ENCODE peak calls at places on chromosomes 11 and 22, in four cellular contexts. Q is CD8-positive, alpha-beta T cell; Z is tibial nerve; T is Karpas-422. J is an unnamed sample.
A peak's percentile ranks its signal among the peaks of the same experiment; 100 is the strongest.

GRCh38 chr22:22751043-22751603 is 106.7 kb downstream of the GGTLC2 start:
- DNase-seq in Q (no peak), T (no peak), Z (no peak), J (no peak)

GRCh38 chr22:29314074-29314473 is 1.4 kb downstream of the RASL10A start:
- DNase-seq in Q (no peak), Z (no peak), T (no peak), J (no peak)

GRCh38 chr11:105042178-105042577 is 3.0 kb downstream of the CARD16 start:
- DNase-seq in Q (no peak), T (no peak), Z (no peak), J (no peak)

GRCh38 chr22:38204784-38205183 is 3.0 kb downstream of the MAFF start:
- DNase-seq in T (peak; percentile 60), Z (no peak), Q (no peak), J (no peak)

GRCh38 chr22:17131686-17132085 is 10.5 kb upstream of the TMEM121B start:
- DNase-seq in T (peak; percentile 58), Z (no peak), Q (no peak), J (no peak)

GRCh38 chr11:2102132-2102882 is 36.9 kb downstream of the IGF2 start:
- DNase-seq in Z (no peak), Q (no peak), T (no peak), J (no peak)

GRCh38 chr22:22598144-22598543 is 39.1 kb upstream of the PRAME start:
- DNase-seq in T (no peak), Q (no peak), Z (no peak), J (no peak)

GRCh38 chr11:85756401-85757200 is 54.3 kb downstream of the SYTL2 start:
- DNase-seq in T (no peak), Z (no peak), Q (no peak), J (peak; percentile 33)

GRCh38 chr11:17760102-17761029 is 25.8 kb downstream of the KCNC1 start:
- DNase-seq in Z (no peak), Q (no peak), T (peak; percentile 90), J (no peak)

GRCh38 chr11:126596474-126596873 is 241.0 kb downstream of the ST3GAL4 start:
- DNase-seq in Q (no peak), T (no peak), Z (no peak), J (no peak)

GRCh38 chr22:44314425-44315067 is 1.8 kb upstream of the SHISAL1 start:
- DNase-seq in T (no peak), Z (no peak), Q (no peak), J (no peak)

GRCh38 chr22:39714321-39714720 is 143.8 kb downstream of the CACNA1I start:
- DNase-seq in T (no peak), Q (no peak), Z (no peak), J (no peak)

GRCh38 chr11:100734743-100735527 is 47.8 kb downstream of the ARHGAP42 start:
- DNase-seq in T (no peak), Z (no peak), Q (no peak), J (no peak)

GRCh38 chr11:1737080-1737757 is 13.2 kb downstream of the IFITM10 start:
- DNase-seq in Q (no peak), T (no peak), Z (no peak), J (no peak)

GRCh38 chr11:37630866-37631265 is 1032.8 kb upstream of the RAG2 start:
- DNase-seq in Q (no peak), T (no peak), Z (no peak), J (no peak)

GRCh38 chr22:45664136-45664646 is 7.4 kb upstream of the ATXN10 start:
- DNase-seq in Q (no peak), T (no peak), Z (no peak), J (no peak)

GRCh38 chr22:24976442-24977218 is 24.1 kb downstream of the KIAA1671 start:
- DNase-seq in Q (no peak), Z (no peak), T (no peak), J (peak; percentile 65)

DNA sequence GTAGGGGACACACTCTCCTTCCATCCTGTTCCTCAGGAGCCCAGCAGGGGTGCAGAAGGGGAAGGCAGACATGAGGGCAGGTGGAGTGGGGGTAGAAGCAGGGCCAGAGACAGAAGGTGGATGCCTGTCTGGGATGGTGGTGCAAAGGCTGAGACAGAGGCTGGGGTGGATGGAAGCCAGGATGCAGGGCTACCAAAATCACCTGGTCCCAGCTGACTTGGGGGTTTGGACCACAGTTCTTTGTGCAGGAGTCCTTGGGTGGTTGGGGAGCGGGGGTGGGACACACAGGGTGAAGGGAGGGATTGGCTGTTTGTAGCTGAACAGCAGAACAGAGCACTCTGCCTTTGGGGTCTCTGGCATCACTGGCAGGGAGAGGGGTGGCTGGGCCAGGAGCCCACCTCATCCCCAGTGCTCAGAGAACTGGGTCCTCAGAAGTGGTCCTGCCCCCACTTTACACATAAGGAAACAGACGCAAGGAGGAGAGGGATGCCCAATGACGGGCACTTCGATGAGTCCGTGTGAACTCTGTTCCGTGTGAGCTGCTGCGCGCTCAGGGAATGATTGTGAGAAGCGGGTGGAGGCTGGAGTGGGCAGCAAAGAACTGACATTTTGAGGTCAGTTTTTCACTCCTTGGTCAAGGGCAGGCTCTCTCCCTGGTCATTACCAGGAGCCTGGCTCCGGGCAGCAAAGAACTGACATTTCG is 1.8 kb downstream of the TAGLN start:
- DNase-seq in T (no peak), Q (no peak), Z (no peak), J (no peak)
- H3K27ac ChIP-seq in T (no peak overlapping the region), Q (no peak overlapping the region), Z (peak overlapping the region; percentile 89), J (no peak overlapping the region)

DNA sequence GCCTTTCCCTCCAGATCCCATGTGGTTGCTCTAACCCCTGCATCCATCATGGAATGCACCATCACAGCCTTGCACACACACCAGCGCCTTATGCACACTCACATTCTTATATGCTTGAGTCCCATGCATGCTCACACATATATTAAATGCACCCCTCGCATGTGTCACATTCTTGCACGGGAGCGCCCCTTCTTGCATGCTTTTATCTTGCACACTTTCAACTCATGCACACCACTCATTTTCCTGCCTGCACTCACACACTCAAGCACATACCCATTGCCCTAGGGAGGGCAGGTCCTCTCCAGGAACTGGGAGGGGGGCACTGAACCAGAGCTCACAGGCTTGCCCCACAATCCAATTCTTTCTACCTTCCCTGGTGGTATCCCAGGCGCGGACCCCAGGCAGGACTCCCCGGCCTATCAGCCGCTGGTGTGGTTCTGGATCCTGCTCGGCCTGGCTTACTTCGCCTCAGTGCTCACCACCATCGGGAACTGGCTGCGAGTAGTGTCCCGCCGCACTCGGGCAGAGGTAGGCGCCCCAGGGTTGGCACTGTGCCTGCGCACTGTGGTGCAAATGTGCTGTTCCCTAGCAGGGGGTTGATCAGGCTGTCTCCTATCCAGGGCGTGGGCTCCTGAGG is 2.3 kb upstream of the CATSPERZ start:
- DNase-seq in Z (no peak), Q (no peak), T (no peak), J (no peak)
- H3K27me3 ChIP-seq in Z (peaks cover 100% of the 10 kb centered on the region), Q (peaks cover 49% of the 10 kb centered on the region), T (no peaks in the 10 kb centered on the region), J (peaks cover 79% of the 10 kb centered on the region)

DNA sequence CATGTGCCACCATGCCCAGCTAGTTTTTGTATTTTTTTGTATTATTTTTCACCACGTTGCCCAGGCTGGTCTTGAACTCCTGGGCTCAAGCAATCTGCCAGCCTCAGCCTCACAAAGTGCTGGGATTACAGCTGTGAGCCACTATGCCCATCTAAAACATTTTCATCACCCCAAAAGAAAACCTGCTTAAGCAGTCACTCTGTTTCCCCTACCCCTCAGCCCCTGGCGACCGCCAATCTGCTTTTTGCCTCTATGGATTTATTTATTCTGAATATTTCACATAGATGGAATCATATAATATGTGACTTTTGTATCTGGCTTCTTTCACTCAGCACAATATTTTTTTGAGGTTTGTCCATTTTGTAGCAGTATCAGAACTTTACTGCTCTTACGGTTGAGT is 18.6 kb upstream of the P2RY2 start:
- DNase-seq in Q (no peak), T (no peak), Z (no peak), J (no peak)
- H3K27ac ChIP-seq in Q (no peak overlapping the region), T (no peak overlapping the region), Z (no peak overlapping the region), J (no peak overlapping the region)

GRCh38 chr11:40544162-40544561 is 915.3 kb downstream of the LRRC4C start:
- DNase-seq in T (no peak), Z (no peak), Q (no peak), J (no peak)
- H3K27me3 ChIP-seq in T (no peaks in the 10 kb centered on the region), Z (no peaks in the 10 kb centered on the region), Q (no peaks in the 10 kb centered on the region), J (no peaks in the 10 kb centered on the region)

GRCh38 chr11:14904745-14905103 is 12.7 kb upstream of the CYP2R1 start:
- DNase-seq in Q (peak; percentile 82), T (peak; percentile 87), Z (peak; percentile 67), J (no peak)
- H3K27ac ChIP-seq in Q (peak overlapping the region; percentile 61), T (no peak overlapping the region), Z (no peak overlapping the region), J (no peak overlapping the region)

GRCh38 chr11:71548716-71549151 is 514 bp downstream of the KRTAP5-9 start:
- DNase-seq in T (peak; percentile 24), Q (no peak), Z (no peak), J (no peak)
- H3K27me3 ChIP-seq in T (no peaks in the 10 kb centered on the region), Q (no peaks in the 10 kb centered on the region), Z (no peaks in the 10 kb centered on the region), J (no peaks in the 10 kb centered on the region)